ENCODE peak calls at places on chromosome 10, in eight cellular contexts. L is endothelial cell, T is neural crest cell, N is HFF-Myc, Y is GM06990, R is mucosa of descending colon, B is AG09309, M is fibroblast of mammary gland. Z is an unnamed sample.

GRCh38 chr10:16011548-16011947 is 151.2 kb upstream of the MINDY3 start:
- DNase-seq in N (no peak), L (no peak), R (no peak), M (no peak), Y (no peak), B (no peak), T (no peak), Z (peak; percentile 60)

GRCh38 chr10:8078027-8078426 is 23.5 kb downstream of the GATA3 start:
- DNase-seq in N (no peak), L (no peak), B (no peak), M (no peak), R (no peak), Y (no peak), T (no peak), Z (no peak)

GRCh38 chr10:9762966-9763656 is 1254.6 kb upstream of the CELF2 start:
- DNase-seq in R (no peak), N (peak; percentile 3), T (no peak), Y (no peak), M (peak; percentile 95), B (peak; percentile 32), L (no peak), Z (peak; percentile 78)

GRCh38 chr10:6465437-6465836 is 114.6 kb downstream of the PRKCQ start:
- DNase-seq in N (no peak), R (no peak), B (no peak), Y (no peak), M (no peak), T (no peak), L (no peak), Z (no peak)

GRCh38 chr10:70324951-70325781 is 41.4 kb upstream of the NPFFR1 start:
- DNase-seq in L (no peak), T (no peak), M (no peak), N (no peak), Y (no peak), R (no peak), B (no peak), Z (no peak)

GRCh38 chr10:112140110-112140755 is 43.3 kb downstream of the GPAM start:
- DNase-seq in M (peak; percentile 69), B (no peak), Y (peak; percentile 67), L (peak; percentile 88), T (peak; percentile 90), N (peak; percentile 56), R (peak; percentile 81), Z (peak; percentile 88)

GRCh38 chr10:111100198-111100597 is 23.4 kb downstream of the ADRA2A start:
- DNase-seq in Y (no peak), R (peak; percentile 55), M (no peak), B (no peak), T (no peak), N (no peak), L (no peak), Z (no peak)

GRCh38 chr10:88386878-88387773 is 196.0 kb downstream of the RNLS start:
- DNase-seq in M (peak; percentile 72), Y (peak; percentile 70), T (peak; percentile 4), N (no peak), R (peak; percentile 61), B (no peak), L (no peak), Z (peak; percentile 30)

GRCh38 chr10:109956454-109957091 is 33.3 kb upstream of the XPNPEP1 start:
- DNase-seq in T (peak; percentile 15), B (no peak), N (no peak), L (peak; percentile 26), R (peak; percentile 33), Y (no peak), M (peak; percentile 74), Z (peak; percentile 54)

GRCh38 chr10:16756561-16757221 is 60.5 kb downstream of the RSU1 start:
- DNase-seq in B (peak; percentile 37), T (no peak), R (no peak), Y (no peak), M (peak; percentile 83), L (no peak), N (peak; percentile 14), Z (peak; percentile 30)

GRCh38 chr10:110083884-110084283 is 76.1 kb downstream of the ADD3 start:
- DNase-seq in L (no peak), B (no peak), T (no peak), M (peak; percentile 33), R (no peak), N (no peak), Y (no peak), Z (no peak)

DNA sequence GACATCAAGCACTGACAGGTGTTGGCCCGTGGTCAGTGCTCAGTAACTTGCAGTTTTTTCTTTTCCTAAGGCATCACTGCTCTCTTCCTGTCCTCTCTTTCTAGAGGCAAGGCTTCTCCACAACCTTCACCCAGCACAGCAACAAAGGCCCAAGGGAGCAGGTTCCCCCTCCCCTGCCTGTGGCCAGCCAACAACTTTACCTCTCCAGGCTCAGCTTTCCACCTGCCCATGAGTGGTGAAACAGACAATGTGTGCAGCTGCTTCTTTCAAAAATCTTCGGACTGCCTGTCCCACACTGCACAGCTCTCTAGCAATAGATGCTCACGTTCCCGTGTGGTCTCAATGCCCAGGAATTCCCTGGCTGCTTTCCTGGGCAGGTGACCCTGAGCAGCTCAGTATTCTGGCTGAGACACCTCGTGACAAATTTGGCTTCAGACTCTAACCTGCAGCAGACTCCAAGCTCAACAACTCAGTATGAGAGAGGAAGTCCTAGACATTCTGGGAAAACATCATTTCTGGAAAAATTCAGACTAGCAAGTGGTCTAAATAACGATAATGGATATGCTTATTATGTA is 28.9 kb upstream of the TMEM72 start:
- DNase-seq in Y (no peak), N (no peak), B (no peak), M (no peak), L (no peak), R (no peak), T (no peak), Z (no peak)
- TF ChIP-seq CTCF in Y (no peak), N (no peak), B (no peak), M (no peak), L (no peak), R (no peak), T (no peak), Z (no peak)

GRCh38 chr10:71394926-71395562 is 1.7 kb upstream of the CDH23 start:
- DNase-seq in L (no peak), R (no peak), N (no peak), B (no peak), T (no peak), M (no peak), Y (no peak), Z (no peak)

GRCh38 chr10:71396714-71397339 is at the start of gene CDH23:
- DNase-seq in L (peak; percentile 35), T (peak; percentile 36), N (no peak), R (no peak), M (no peak), B (no peak), Y (no peak), Z (no peak)

GRCh38 chr10:71396084-71396713 is 521 bp upstream of the CDH23 start:
- DNase-seq in R (peak; percentile 44), B (no peak), N (no peak), Y (peak; percentile 30), T (peak; percentile 35), M (no peak), L (peak; percentile 62), Z (no peak)

GRCh38 chr10:71393841-71394475 is 2.8 kb upstream of the CDH23 start:
- DNase-seq in N (no peak), Y (no peak), L (no peak), M (no peak), R (no peak), B (no peak), T (no peak), Z (no peak)

GRCh38 chr10:71395621-71396020 is 1.1 kb upstream of the CDH23 start:
- DNase-seq in B (no peak), L (no peak), T (no peak), R (no peak), Y (no peak), N (no peak), M (no peak), Z (no peak)
- TF ChIP-seq CTCF in B (peak; percentile 6), L (peak; percentile 48), T (no peak), R (no peak), Y (no peak), N (no peak), M (peak; percentile 14), Z (no peak)

DNA sequence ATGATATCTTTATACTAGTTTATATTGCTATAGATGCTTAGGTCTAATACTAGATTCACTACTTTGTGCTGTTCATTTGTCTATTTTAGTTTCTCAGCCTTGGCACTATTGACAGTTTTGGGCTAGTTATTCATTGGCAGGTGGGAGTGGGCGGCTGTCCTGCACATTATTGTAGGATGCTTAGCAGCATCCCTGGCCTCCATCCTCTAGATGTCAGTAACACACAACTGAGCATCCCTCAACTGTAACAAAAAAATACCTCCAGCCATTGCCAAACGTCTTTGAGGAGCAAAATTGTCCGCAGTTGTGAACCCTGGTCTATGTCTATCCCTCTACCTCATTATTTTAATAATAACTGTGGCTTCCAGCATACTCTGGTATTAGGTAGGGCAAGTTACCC is 34.4 kb upstream of the PNLIP start:
- DNase-seq in N (no peak), M (no peak), L (no peak), B (no peak), Y (no peak), T (no peak), R (no peak), Z (no peak)
- TF ChIP-seq CTCF in N (no peak), M (no peak), L (no peak), B (no peak), Y (no peak), T (no peak), R (no peak), Z (no peak)

GRCh38 chr10:108911814-108912541 is 1011.3 kb downstream of the XPNPEP1 start:
- DNase-seq in N (peak; percentile 15), B (no peak), M (peak; percentile 65), R (peak; percentile 49), T (peak; percentile 71), L (peak; percentile 78), Y (no peak), Z (peak; percentile 11)
- TF ChIP-seq CTCF in N (peak; percentile 64), B (peak; percentile 7), M (peak; percentile 58), R (peak; percentile 17), T (peak; percentile 69), L (no peak), Y (peak; percentile 7), Z (peak; percentile 26)

GRCh38 chr10:118734477-118734876 is 20.3 kb downstream of the CACUL1 start:
- DNase-seq in M (no peak), Y (no peak), T (no peak), B (no peak), N (no peak), R (no peak), L (no peak), Z (no peak)
- TF ChIP-seq CTCF in M (peak; percentile 44), Y (peak; percentile 47), T (peak; percentile 39), B (peak; percentile 34), N (peak; percentile 18), R (no peak), L (no peak), Z (peak; percentile 16)

GRCh38 chr10:436013-436697 is 253.3 kb downstream of the DIP2C start:
- DNase-seq in B (no peak), N (no peak), R (no peak), Y (no peak), T (no peak), L (no peak), M (no peak), Z (no peak)

GRCh38 chr10:437698-438490 is 251.6 kb downstream of the DIP2C start:
- DNase-seq in M (no peak), L (no peak), N (no peak), B (no peak), T (no peak), R (no peak), Y (no peak), Z (no peak)

GRCh38 chr10:435397-435796 is 254.1 kb downstream of the DIP2C start:
- DNase-seq in R (no peak), Y (no peak), N (no peak), M (no peak), B (no peak), T (no peak), L (no peak), Z (no peak)

GRCh38 chr10:440127-440526 is 249.3 kb downstream of the DIP2C start:
- DNase-seq in Y (no peak), B (no peak), L (no peak), R (no peak), N (no peak), M (no peak), T (no peak), Z (no peak)

GRCh38 chr10:436911-437665 is 252.4 kb downstream of the DIP2C start:
- DNase-seq in L (no peak), T (no peak), Y (no peak), R (no peak), M (no peak), N (no peak), B (no peak), Z (no peak)
- TF ChIP-seq CTCF in L (no peak), T (no peak), Y (no peak), R (no peak), M (no peak), N (no peak), B (no peak), Z (no peak)

Z was measured in MCF 10A.